ENCODE peak calls at places on chromosomes 11 and 22, in four cellular contexts. B is Panc1; T is CD4-positive, alpha-beta T cell; W is fibroblast of mammary gland. L is an unnamed sample.

GRCh38 chr11:6635082-6635932 is 16.1 kb upstream of the TPP1 start:
- DNase-seq in B (no peak), T (no peak), W (peak), L (no peak)

GRCh38 chr22:30778261-30778660 is 83.6 kb downstream of the OSBP2 start:
- DNase-seq in B (no peak), T (no peak), W (no peak), L (no peak)

GRCh38 chr11:67522844-67523555 is at the start of gene CABP2:
- DNase-seq in B (no peak), T (no peak), W (no peak), L (no peak)

GRCh38 chr11:45147871-45148270 is 1.4 kb downstream of the PRDM11 start:
- DNase-seq in B (no peak), T (no peak), W (no peak), L (no peak)

GRCh38 chr22:19667872-19668740 is 46.2 kb upstream of the SEPTIN5 start:
- DNase-seq in B (no peak), T (no peak), W (no peak), L (no peak)

GRCh38 chr11:62077136-62077535 is 46.7 kb upstream of the INCENP start:
- DNase-seq in B (no peak), T (no peak), W (peak), L (no peak)

GRCh38 chr11:1546077-1546535 is 26.0 kb downstream of the DUSP8 start:
- DNase-seq in B (no peak), T (no peak), W (no peak), L (no peak)

GRCh38 chr11:59849129-59849528 is 3.8 kb upstream of the CBLIF start:
- DNase-seq in B (no peak), T (no peak), W (no peak), L (no peak)

GRCh38 chr22:24969588-24970301 is 17.2 kb downstream of the KIAA1671 start:
- DNase-seq in B (no peak), T (no peak), W (no peak), L (no peak)

GRCh38 chr11:100823360-100823759 is 136.3 kb downstream of the ARHGAP42 start:
- DNase-seq in B (no peak), T (no peak), W (peak), L (no peak)

GRCh38 chr11:77126861-77127673 is 979 bp upstream of the MYO7A start:
- DNase-seq in B (no peak), T (peak), W (peak), L (peak)

GRCh38 chr22:42425337-42425988 is 6.7 kb downstream of the NFAM1 start:
- DNase-seq in B (no peak), T (no peak), W (no peak), L (no peak)

GRCh38 chr11:83282084-83282716 is 4.0 kb downstream of the CCDC90B start:
- DNase-seq in B (no peak), T (no peak), W (no peak), L (no peak)

GRCh38 chr22:39367040-39367439 is 17.2 kb downstream of the SYNGR1 start:
- DNase-seq in B (no peak), T (no peak), W (no peak), L (no peak)

GRCh38 chr11:108220721-108221346 is 1.6 kb downstream of the NPAT start:
- DNase-seq in B (no peak), T (no peak), W (peak), L (no peak)

GRCh38 chr11:40255457-40255856 is 1204.0 kb downstream of the LRRC4C start:
- DNase-seq in B (no peak), T (no peak), W (no peak), L (no peak)

GRCh38 chr11:7019500-7020182 is 505 bp downstream of the ZNF214 start:
- DNase-seq in B (no peak), T (no peak), W (peak), L (no peak)

GRCh38 chr22:17970205-17970708 is 54.1 kb downstream of the MICAL3 start:
- DNase-seq in B (no peak), T (no peak), W (peak), L (no peak)

GRCh38 chr11:103453901-103454300 is 344.7 kb downstream of the DYNC2H1 start:
- DNase-seq in B (no peak), T (no peak), W (no peak), L (no peak)

GRCh38 chr22:18998998-18999397 is 62.9 kb upstream of the PRODH start:
- DNase-seq in B (no peak), T (no peak), W (no peak), L (no peak)

GRCh38 chr11:43983221-43983795 is 40.9 kb downstream of the C11orf96 start:
- DNase-seq in B (no peak), T (no peak), W (no peak), L (no peak)

GRCh38 chr11:126440276-126440675 is 84.8 kb downstream of the ST3GAL4 start:
- DNase-seq in B (no peak), T (no peak), W (no peak), L (no peak)

GRCh38 chr11:108758458-108758857 is 93.6 kb downstream of the DDX10 start:
- DNase-seq in B (no peak), T (no peak), W (peak), L (no peak)

GRCh38 chr11:72588656-72589410 is 85.4 kb downstream of the PDE2A start:
- DNase-seq in B (no peak), T (no peak), W (no peak), L (no peak)

GRCh38 chr11:100863080-100863581 is 176.0 kb downstream of the ARHGAP42 start:
- DNase-seq in B (no peak), T (no peak), W (peak), L (no peak)

GRCh38 chr11:134409552-134410429 is 2.3 kb downstream of the B3GAT1 start:
- DNase-seq in B (no peak), T (no peak), W (no peak), L (no peak)

GRCh38 chr22:40010752-40011145 is 16.0 kb downstream of the FAM83F start:
- DNase-seq in B (no peak), T (no peak), W (no peak), L (no peak)

GRCh38 chr11:44812971-44813370 is 86.2 kb downstream of the TSPAN18 start:
- DNase-seq in B (no peak), T (no peak), W (no peak), L (no peak)

GRCh38 chr11:61787928-61788491 is 4.4 kb downstream of the TMEM258 start:
- DNase-seq in B (no peak), T (no peak), W (peak), L (no peak)

GRCh38 chr22:39270280-39270679 is 25.5 kb upstream of the PDGFB start:
- DNase-seq in B (no peak), T (no peak), W (no peak), L (no peak)

GRCh38 chr11:35021589-35021988 is 105.2 kb downstream of the PDHX start:
- DNase-seq in B (no peak), T (no peak), W (no peak), L (no peak)

GRCh38 chr11:114172055-114172861 is 112.7 kb downstream of the ZBTB16 start:
- DNase-seq in B (no peak), T (no peak), W (no peak), L (no peak)

GRCh38 chr11:11167806-11168205 is 185.2 kb downstream of the CSNK2A3 start:
- DNase-seq in B (no peak), T (no peak), W (no peak), L (no peak)

GRCh38 chr11:11163669-11164377 is 189.2 kb downstream of the CSNK2A3 start:
- DNase-seq in B (no peak), T (no peak), W (no peak), L (no peak)

GRCh38 chr11:11163256-11163655 is 189.8 kb downstream of the CSNK2A3 start:
- DNase-seq in B (no peak), T (no peak), W (peak), L (no peak)
- TF ChIP-seq CTCF in B (peak), T (no peak), W (peak), L (no peak)

GRCh38 chr22:45696227-45696626 is 24.6 kb downstream of the ATXN10 start:
- DNase-seq in B (no peak), T (no peak), W (no peak), L (no peak)
- TF ChIP-seq CTCF in B (no peak), T (no peak), W (no peak), L (no peak)

GRCh38 chr11:117761993-117762392 is 35.0 kb downstream of the DSCAML1 start:
- DNase-seq in B (no peak), T (no peak), W (no peak), L (no peak)
- TF ChIP-seq CTCF in B (no peak), T (no peak), W (no peak), L (no peak)

GRCh38 chr11:63277345-63277943 is 34.0 kb upstream of the SLC22A25 start:
- DNase-seq in B (no peak), T (no peak), W (no peak), L (no peak)
- TF ChIP-seq CTCF in B (peak), T (no peak), W (no peak), L (no peak)

GRCh38 chr11:65016705-65017104 is 2.7 kb downstream of the ARL2 start:
- DNase-seq in B (no peak), T (no peak), W (no peak), L (no peak)

GRCh38 chr11:65013130-65013691 is 749 bp upstream of the ARL2 start:
- DNase-seq in B (no peak), T (peak), W (peak), L (peak)

GRCh38 chr11:65017927-65018326 is 4.0 kb downstream of the ARL2 start:
- DNase-seq in B (no peak), T (no peak), W (no peak), L (no peak)

GRCh38 chr11:65014146-65014960 is at the start of gene ARL2:
- DNase-seq in B (no peak), T (no peak), W (peak), L (peak)

DNA sequence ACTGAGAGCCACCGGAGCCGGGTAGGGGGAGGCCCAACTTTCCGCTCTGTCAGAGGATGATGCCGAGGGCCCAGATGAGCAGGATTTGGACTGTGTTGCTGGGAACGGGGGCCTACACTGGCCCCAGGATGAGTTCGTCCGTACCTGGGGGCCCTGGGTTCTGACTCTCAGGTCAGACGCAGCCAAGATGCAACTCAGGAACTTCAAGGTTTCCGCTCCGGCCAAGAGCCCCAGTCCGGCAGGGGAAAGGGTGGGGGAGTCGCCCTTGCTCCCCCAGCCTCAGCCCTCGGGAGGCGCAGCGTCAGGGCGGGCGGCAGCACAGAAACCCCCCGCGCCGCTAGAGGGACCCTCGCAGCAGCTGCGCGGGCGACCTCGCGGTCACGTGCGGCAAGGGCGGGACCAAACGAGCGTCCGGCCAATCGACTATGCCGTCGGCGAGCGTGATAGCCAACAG is 241 bp upstream of the ARL2 start:
- DNase-seq in B (no peak), T (peak), W (peak), L (no peak)
- TF ChIP-seq CTCF in B (peak), T (peak), W (no peak), L (no peak)

L was measured in natural killer cell.